ENCODE peak calls at places on chromosomes 12 and 14, in five cellular contexts. J is kidney, V is neural progenitor cell, N is cardiac fibroblast, Q is pancreas. E is an unnamed sample.

GRCh38 chr12:109130755-109131521 is 14.6 kb downstream of the ACACB start:
- DNase-seq in J (no peak), V (peak), N (no peak), Q (peak), E (no peak)

GRCh38 chr12:57161491-57161890 is 14.1 kb upstream of the LRP1-AS start:
- DNase-seq in J (no peak), V (no peak), N (no peak), Q (no peak), E (no peak)

GRCh38 chr12:128606040-128606439 is 217.7 kb downstream of the SLC15A4 start:
- DNase-seq in J (no peak), V (no peak), N (no peak), Q (no peak), E (no peak)

GRCh38 chr12:78916845-78917480 is 52.4 kb downstream of the SYT1 start:
- DNase-seq in J (no peak), V (no peak), N (peak), Q (no peak), E (no peak)

GRCh38 chr14:103142903-103143302 is 19.6 kb downstream of the TNFAIP2 start:
- DNase-seq in J (no peak), V (no peak), N (no peak), Q (no peak), E (no peak)

GRCh38 chr12:779745-780734 is 27.7 kb downstream of the WNK1 start:
- DNase-seq in J (no peak), V (no peak), N (peak), Q (no peak), E (no peak)

GRCh38 chr14:20632448-20632830 is 9.1 kb downstream of the OR6S1 start:
- DNase-seq in J (no peak), V (no peak), N (no peak), Q (no peak), E (no peak)

GRCh38 chr12:82896286-82896685 is 209.6 kb downstream of the TMTC2 start:
- DNase-seq in J (no peak), V (no peak), N (no peak), Q (no peak), E (peak)

GRCh38 chr12:52063081-52063985 is 6.4 kb upstream of the ATG101 start:
- DNase-seq in J (no peak), V (no peak), N (peak), Q (peak), E (no peak)

GRCh38 chr14:66645716-66646115 is 137.8 kb downstream of the GPHN start:
- DNase-seq in J (no peak), V (no peak), N (no peak), Q (no peak), E (no peak)

GRCh38 chr14:66651536-66652220 is 143.7 kb downstream of the GPHN start:
- DNase-seq in J (no peak), V (no peak), N (no peak), Q (no peak), E (no peak)

GRCh38 chr14:66649515-66649914 is 141.6 kb downstream of the GPHN start:
- DNase-seq in J (no peak), V (no peak), N (no peak), Q (no peak), E (no peak)

GRCh38 chr14:66652736-66653135 is 144.8 kb downstream of the GPHN start:
- DNase-seq in J (no peak), V (peak), N (no peak), Q (no peak), E (no peak)

GRCh38 chr14:66650491-66650911 is 142.6 kb downstream of the GPHN start:
- DNase-seq in J (no peak), V (no peak), N (peak), Q (no peak), E (no peak)
- H3K4me3 ChIP-seq in J (no peak), V (no peak), N (no peak), Q (no peak), E (no peak)

GRCh38 chr14:73613419-73613963 is 1.2 kb downstream of the ACOT6 start:
- DNase-seq in J (no peak), V (no peak), N (no peak), Q (no peak), E (no peak)
- H3K4me3 ChIP-seq in J (peak), V (peak), N (no peak), Q (peak), E (no peak)

GRCh38 chr12:65602191-65602578 is 222.1 kb upstream of the HMGA2 start:
- DNase-seq in J (no peak), V (no peak), N (peak), Q (no peak), E (no peak)
- H3K4me3 ChIP-seq in J (no peak), V (no peak), N (no peak), Q (no peak), E (no peak)

DNA sequence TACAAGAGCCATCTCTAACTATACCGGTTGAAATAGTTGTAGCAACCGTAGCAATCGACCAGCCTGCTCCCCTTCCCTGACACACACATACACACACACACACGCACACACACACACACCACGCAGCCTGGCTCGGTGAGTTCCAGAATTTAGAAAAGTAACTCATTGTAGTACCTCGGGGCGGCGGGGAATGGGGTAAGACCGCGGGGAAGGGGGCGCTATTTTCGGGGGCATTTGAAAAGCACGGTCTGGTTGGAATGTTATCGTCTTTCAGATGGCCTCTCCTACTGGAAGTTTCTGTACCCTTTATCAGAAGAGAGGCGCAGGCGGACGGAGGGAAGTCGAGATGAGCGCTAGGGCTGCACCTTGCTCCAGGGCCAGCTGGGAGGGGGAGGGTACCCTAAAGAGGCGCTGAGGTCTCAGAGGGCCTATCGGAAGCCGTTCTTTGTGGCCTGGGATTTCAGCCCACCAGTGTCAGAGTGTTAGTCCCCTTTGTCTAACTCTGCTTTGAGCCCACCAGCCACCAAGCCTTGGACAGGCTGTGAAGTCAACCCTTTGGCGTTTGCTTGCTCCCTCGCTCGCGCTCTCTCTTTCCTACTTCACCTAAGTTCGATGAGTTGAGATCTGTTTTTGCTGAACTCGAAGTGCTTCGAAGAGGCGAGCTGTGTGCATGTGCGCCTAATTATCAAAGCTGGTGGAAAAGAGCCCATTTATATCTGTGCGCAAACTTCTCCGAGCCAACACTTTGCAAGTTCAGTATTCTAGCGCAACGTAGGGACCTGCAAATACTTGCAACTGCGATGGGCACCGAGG is 844 bp downstream of the COL2A1 start:
- DNase-seq in J (peak), V (peak), N (no peak), Q (no peak), E (no peak)
- H3K4me3 ChIP-seq in J (no peak), V (peak), N (no peak), Q (peak), E (no peak)

GRCh38 chr12:10618338-10618987 is 5.1 kb upstream of the MAGOHB start:
- DNase-seq in J (no peak), V (no peak), N (peak), Q (no peak), E (no peak)
- H3K4me3 ChIP-seq in J (no peak), V (no peak), N (no peak), Q (no peak), E (no peak)

DNA sequence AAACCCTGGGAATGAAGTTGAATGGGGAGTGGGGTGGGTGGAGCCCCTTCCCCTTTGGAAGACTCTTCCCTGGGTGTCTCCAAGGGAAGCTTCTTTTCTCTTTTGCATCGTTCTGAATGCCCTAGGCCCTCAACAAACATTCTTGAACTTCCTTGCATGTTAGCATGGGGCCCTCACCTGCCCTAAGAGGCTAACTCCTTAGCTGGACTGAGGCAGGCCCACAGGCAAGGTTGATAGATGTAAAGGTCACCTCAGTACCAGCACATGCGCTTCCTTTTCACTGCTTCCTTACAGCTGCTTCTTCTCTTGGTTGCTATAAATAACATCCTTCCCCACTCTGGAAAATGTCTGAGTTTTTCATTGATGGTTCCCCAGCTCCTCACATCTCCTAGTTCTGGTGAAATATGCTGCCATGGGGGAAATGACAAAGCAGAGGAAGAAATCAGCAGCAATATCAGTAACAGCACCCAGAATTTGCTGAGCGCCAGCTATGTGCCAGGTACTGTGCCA is 160.6 kb upstream of the FRMD6 start:
- DNase-seq in J (no peak), V (no peak), N (no peak), Q (no peak), E (no peak)
- H3K4me3 ChIP-seq in J (no peak), V (no peak), N (no peak), Q (no peak), E (no peak)

E was measured in mucosa of descending colon.